ENCODE peak calls at places on chromosomes 4 and X, in six cellular contexts. N is tibial artery, J is foreskin fibroblast, I is DND-41, O is sigmoid colon, E is mammary epithelial cell. B is an unnamed sample.

GRCh38 chr4:162959056-162959455 is 207.6 kb downstream of the NAF1 start:
- DNase-seq in N (no peak), J (no peak), I (no peak), O (no peak), E (no peak), B (no peak)

GRCh38 chr4:88697113-88697512 is 516 bp downstream of the NAP1L5 start:
- DNase-seq in N (no peak), J (no peak), I (no peak), O (peak), E (no peak), B (peak)

GRCh38 chr4:88318751-88319350 is 34.5 kb upstream of the PPM1K start:
- DNase-seq in N (no peak), J (no peak), I (no peak), O (no peak), E (peak), B (no peak)

GRCh38 chrX:37314526-37314925 is 34.6 kb upstream of the PRRG1 start:
- DNase-seq in N (no peak), J (peak), I (no peak), O (no peak), E (peak), B (no peak)

GRCh38 chrX:116726806-116727205 is 264.0 kb upstream of the CT83 start:
- DNase-seq in N (no peak), J (no peak), I (no peak), O (no peak), E (no peak), B (no peak)

GRCh38 chrX:37350034-37350365 is 836 bp downstream of the PRRG1 start:
- DNase-seq in N (no peak), J (peak), I (no peak), O (no peak), E (peak), B (no peak)

GRCh38 chr4:90943311-90943710 is 816.1 kb downstream of the CCSER1 start:
- DNase-seq in N (no peak), J (no peak), I (no peak), O (no peak), E (peak), B (no peak)

GRCh38 chr4:102627831-102628523 is 126.8 kb downstream of the NFKB1 start:
- DNase-seq in N (no peak), J (peak), I (no peak), O (no peak), E (peak), B (peak)

GRCh38 chrX:132676561-132677186 is 187.8 kb upstream of the MBNL3 start:
- DNase-seq in N (no peak), J (no peak), I (peak), O (no peak), E (no peak), B (peak)

GRCh38 chr4:16213107-16213506 is 13.2 kb downstream of the TAPT1 start:
- DNase-seq in N (no peak), J (no peak), I (no peak), O (no peak), E (no peak), B (no peak)

GRCh38 chrX:41441934-41442823 is 5.0 kb upstream of the NYX start:
- DNase-seq in N (peak), J (peak), I (peak), O (peak), E (peak), B (peak)

GRCh38 chrX:140572724-140573123 is 67.9 kb upstream of the SOX3 start:
- DNase-seq in N (no peak), J (no peak), I (peak), O (no peak), E (peak), B (peak)

GRCh38 chrX:115344885-115345653 is 55.6 kb downstream of the LUZP4 start:
- DNase-seq in N (peak), J (peak), I (no peak), O (peak), E (peak), B (no peak)

GRCh38 chr4:2141022-2141761 is 82.1 kb downstream of the NAT8L start:
- DNase-seq in N (no peak), J (no peak), I (no peak), O (no peak), E (no peak), B (no peak)

GRCh38 chr4:4875147-4875546 is 15.7 kb downstream of the MSX1 start:
- DNase-seq in N (no peak), J (no peak), I (no peak), O (no peak), E (no peak), B (no peak)

GRCh38 chr4:118754890-118755289 is 69.7 kb downstream of the METTL14 start:
- DNase-seq in N (no peak), J (no peak), I (no peak), O (no peak), E (no peak), B (no peak)

GRCh38 chrX:7941390-7942042 is 14.3 kb upstream of the PNPLA4 start:
- DNase-seq in N (no peak), J (peak), I (peak), O (no peak), E (peak), B (no peak)

GRCh38 chr4:6320663-6321062 is 51.0 kb downstream of the WFS1 start:
- DNase-seq in N (no peak), J (no peak), I (no peak), O (no peak), E (no peak), B (no peak)

GRCh38 chrX:66005832-66006449 is 33.9 kb downstream of the VSIG4 start:
- DNase-seq in N (no peak), J (no peak), I (no peak), O (no peak), E (no peak), B (no peak)

GRCh38 chr4:94256833-94257232 is 49.2 kb downstream of the SMARCAD1 start:
- DNase-seq in N (no peak), J (no peak), I (no peak), O (no peak), E (no peak), B (no peak)
- TF ChIP-seq CTCF in N (no peak), J (peak), I (peak), O (no peak), E (peak), B (no peak)

GRCh38 chrX:12297353-12297752 is 159.1 kb downstream of the FRMPD4 start:
- DNase-seq in N (no peak), J (no peak), I (no peak), O (no peak), E (no peak), B (no peak)

GRCh38 chrX:12292996-12293765 is 154.9 kb downstream of the FRMPD4 start:
- DNase-seq in N (no peak), J (no peak), I (no peak), O (no peak), E (no peak), B (no peak)
- TF ChIP-seq CTCF in N (no peak), J (no peak), I (no peak), O (no peak), E (no peak), B (no peak)

GRCh38 chr4:658681-659667 is 15.1 kb downstream of the ATP5ME start:
- DNase-seq in N (no peak), J (no peak), I (no peak), O (peak), E (no peak), B (no peak)

GRCh38 chr4:659851-660250 is 14.2 kb downstream of the ATP5ME start:
- DNase-seq in N (no peak), J (no peak), I (no peak), O (peak), E (no peak), B (no peak)

GRCh38 chr4:657338-658030 is 16.6 kb downstream of the ATP5ME start:
- DNase-seq in N (no peak), J (no peak), I (no peak), O (peak), E (no peak), B (no peak)

GRCh38 chr4:656651-657337 is 17.3 kb downstream of the ATP5ME start:
- DNase-seq in N (no peak), J (no peak), I (no peak), O (no peak), E (no peak), B (no peak)

DNA sequence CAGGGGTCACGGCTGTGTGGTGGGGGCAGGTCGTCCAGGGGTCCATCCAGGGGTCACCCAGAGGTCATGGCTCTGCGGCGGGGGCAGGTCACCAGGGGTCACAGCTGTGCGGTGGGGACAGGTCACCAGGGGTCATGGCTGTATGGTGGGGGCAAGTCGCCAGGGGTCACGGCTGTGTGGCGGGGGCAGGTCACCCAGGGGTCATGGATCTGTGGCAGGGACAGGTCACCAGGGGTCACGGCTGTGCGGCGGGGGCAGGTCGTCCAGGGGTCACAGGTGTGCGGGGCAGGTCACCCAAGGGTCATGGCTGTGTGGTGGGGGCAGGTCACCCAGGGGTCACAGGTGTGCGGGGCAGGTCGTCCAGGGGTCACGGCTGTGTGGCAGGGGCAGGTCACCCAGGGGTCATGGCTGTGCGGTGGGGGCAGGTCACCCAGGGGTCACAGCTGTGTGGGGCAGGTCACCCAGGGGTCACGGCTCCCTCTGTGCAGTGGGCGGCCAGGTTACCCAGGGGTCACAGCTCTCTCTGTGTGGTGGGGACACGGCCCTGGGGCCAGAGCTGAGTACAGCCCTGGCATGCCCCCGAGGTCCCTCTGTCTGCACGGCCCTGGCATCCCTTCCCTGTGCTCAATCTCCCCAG is 15.9 kb downstream of the ATP5ME start:
- DNase-seq in N (no peak), J (no peak), I (no peak), O (peak), E (no peak), B (no peak)
- TF ChIP-seq CTCF in N (no peak), J (no peak), I (no peak), O (no peak), E (no peak), B (no peak)

DNA sequence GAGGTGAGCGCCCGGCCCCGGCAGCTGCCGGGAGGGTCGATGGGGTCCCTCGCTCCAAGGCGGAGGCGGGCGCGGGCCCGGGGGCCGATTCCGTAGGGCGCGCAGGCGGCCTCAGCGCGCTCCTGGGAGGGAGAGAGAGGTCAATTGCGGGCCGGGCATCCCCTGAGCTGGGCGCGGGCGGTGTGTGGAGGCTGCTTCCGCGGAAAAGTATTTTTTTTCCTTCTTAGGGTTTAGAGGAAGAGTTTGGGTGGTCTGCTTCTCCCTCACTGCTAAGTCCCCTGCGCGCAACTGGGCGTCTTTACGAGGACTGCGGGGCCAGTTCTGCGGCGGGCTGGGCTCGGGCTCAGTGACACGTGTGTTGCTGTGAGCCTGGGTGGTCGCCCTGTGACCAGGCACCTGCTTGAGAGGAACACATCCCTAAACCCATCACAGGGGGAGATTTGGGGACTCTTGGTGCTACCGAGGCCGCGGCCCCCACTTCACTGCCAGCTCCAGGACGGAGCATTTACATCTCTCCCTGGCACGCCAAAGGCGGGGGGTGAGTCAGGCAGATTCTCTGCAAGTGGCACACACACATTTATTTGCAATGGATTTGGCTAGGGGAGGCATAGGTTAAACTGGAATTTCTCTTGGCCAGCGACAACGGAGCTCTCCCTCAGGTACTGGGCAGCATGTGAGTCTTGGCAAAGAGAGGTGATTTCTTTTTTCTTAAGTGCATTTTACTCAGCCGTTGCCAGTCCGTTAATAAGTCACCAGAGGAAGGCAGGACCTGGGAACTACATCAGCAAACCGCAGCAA is 151.2 kb upstream of the SLC4A4 start:
- DNase-seq in N (peak), J (no peak), I (peak), O (peak), E (peak), B (peak)
- TF ChIP-seq CTCF in N (no peak), J (no peak), I (no peak), O (no peak), E (no peak), B (no peak)

GRCh38 chr4:140309124-140309870 is 64.1 kb upstream of the SCOC start:
- DNase-seq in N (no peak), J (no peak), I (no peak), O (no peak), E (peak), B (no peak)
- TF ChIP-seq CTCF in N (no peak), J (no peak), I (peak), O (no peak), E (no peak), B (no peak)

GRCh38 chr4:76365636-76366035 is 55.3 kb downstream of the CCDC158 start:
- DNase-seq in N (no peak), J (no peak), I (no peak), O (no peak), E (peak), B (no peak)
- TF ChIP-seq CTCF in N (no peak), J (no peak), I (no peak), O (no peak), E (no peak), B (no peak)

GRCh38 chr4:25234390-25235367 is 846 bp downstream of the PI4K2B start:
- DNase-seq in N (peak), J (peak), I (peak), O (peak), E (peak), B (peak)
- TF ChIP-seq CTCF in N (peak), J (peak), I (peak), O (peak), E (peak), B (peak)